ENCODE peak calls at places on chromosome 19, in five cellular contexts. J, U, C, E and A are unnamed samples. For H3K4me1, the result is how much of the 10 kb centered on the place peaks cover.

GRCh38 chr19:2084993-2085720 is 11.0 kb downstream of the MOB3A start:
- DNase-seq in C (no peak), J (no peak), U (peak), E (no peak), A (peak)

GRCh38 chr19:10979950-10980349 is 19.1 kb downstream of the SMARCA4 start:
- DNase-seq in U (no peak), E (no peak), C (no peak), J (no peak), A (no peak)

GRCh38 chr19:38033658-38034150 is 126.7 kb downstream of the SIPA1L3 start:
- DNase-seq in U (no peak), C (no peak), J (peak), E (peak), A (no peak)

GRCh38 chr19:20051841-20052768 is 12.8 kb upstream of the ZNF682 start:
- DNase-seq in U (peak), J (peak), E (peak), C (peak), A (peak)

GRCh38 chr19:46404039-46404883 is 9.1 kb downstream of the CCDC8 start:
- DNase-seq in U (no peak), C (peak), J (peak), E (peak), A (peak)

GRCh38 chr19:55258476-55258827 is 365 bp downstream of the PPP6R1 start:
- DNase-seq in J (no peak), U (peak), C (no peak), E (peak), A (peak)

GRCh38 chr19:20367811-20368294 is 197.7 kb downstream of the ZNF737 start:
- DNase-seq in U (no peak), J (peak), E (peak), C (peak), A (no peak)

GRCh38 chr19:43651758-43652545 is 12.3 kb upstream of the CADM4 start:
- DNase-seq in C (peak), U (no peak), E (peak), J (peak), A (no peak)

GRCh38 chr19:36149673-36150406 is 2.4 kb downstream of the COX7A1 start:
- DNase-seq in U (no peak), C (no peak), E (no peak), J (no peak), A (no peak)

GRCh38 chr19:47699360-47699917 is 13.8 kb upstream of the EHD2 start:
- DNase-seq in C (peak), J (peak), U (no peak), E (peak), A (peak)

GRCh38 chr19:31253816-31254551 is 95.3 kb downstream of the TSHZ3 start:
- DNase-seq in C (peak), E (no peak), U (no peak), J (no peak), A (no peak)

GRCh38 chr19:49749771-49750170 is 13.3 kb downstream of the TSKS start:
- DNase-seq in E (no peak), U (no peak), C (no peak), J (no peak), A (no peak)

GRCh38 chr19:805600-806550 is 8.6 kb downstream of the PTBP1 start:
- DNase-seq in C (no peak), J (no peak), E (no peak), U (no peak), A (peak)

GRCh38 chr19:806815-807421 is 9.7 kb downstream of the PTBP1 start:
- DNase-seq in J (no peak), E (no peak), C (no peak), U (no peak), A (no peak)

GRCh38 chr19:803686-804418 is 6.6 kb downstream of the PTBP1 start:
- DNase-seq in J (peak), U (no peak), C (no peak), E (no peak), A (peak)

GRCh38 chr19:804419-805160 is 7.3 kb downstream of the PTBP1 start:
- DNase-seq in C (no peak), J (peak), E (no peak), U (no peak), A (peak)

DNA sequence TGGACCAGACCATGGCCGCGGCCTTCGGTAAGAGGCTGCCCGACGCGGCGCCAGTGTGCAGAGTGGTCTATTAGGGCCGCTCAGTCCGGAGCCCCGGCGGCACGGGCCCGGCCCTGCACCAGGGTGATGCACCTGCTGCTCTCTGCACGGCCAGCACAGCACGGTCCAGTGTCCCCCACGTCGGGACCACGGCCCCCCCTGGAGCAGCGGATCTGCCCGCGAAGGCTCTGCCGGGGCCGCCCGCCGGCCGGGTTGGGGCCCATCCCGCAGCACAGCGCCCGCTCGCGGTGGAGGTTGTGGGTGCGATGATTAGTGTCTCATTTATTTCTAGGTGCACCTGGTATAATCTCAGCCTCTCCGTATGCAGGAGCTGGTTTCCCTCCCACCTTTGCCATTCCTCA is 7.9 kb downstream of the PTBP1 start:
- DNase-seq in E (no peak), U (no peak), C (no peak), J (no peak), A (no peak)
- TF ChIP-seq CTCF in E (no peak), U (no peak), C (no peak), J (no peak), A (no peak)

GRCh38 chr19:6811906-6812305 is 39.4 kb downstream of the VAV1 start:
- DNase-seq in C (no peak), J (peak), U (no peak), E (no peak), A (no peak)

GRCh38 chr19:6811378-6811777 is 38.9 kb downstream of the VAV1 start:
- DNase-seq in U (no peak), C (no peak), J (no peak), E (no peak), A (no peak)

GRCh38 chr19:6812612-6813011 is 40.1 kb downstream of the VAV1 start:
- DNase-seq in U (no peak), E (no peak), J (no peak), C (no peak), A (no peak)

GRCh38 chr19:6817179-6817578 is 44.7 kb downstream of the VAV1 start:
- DNase-seq in E (no peak), C (no peak), J (no peak), U (no peak), A (no peak)

DNA sequence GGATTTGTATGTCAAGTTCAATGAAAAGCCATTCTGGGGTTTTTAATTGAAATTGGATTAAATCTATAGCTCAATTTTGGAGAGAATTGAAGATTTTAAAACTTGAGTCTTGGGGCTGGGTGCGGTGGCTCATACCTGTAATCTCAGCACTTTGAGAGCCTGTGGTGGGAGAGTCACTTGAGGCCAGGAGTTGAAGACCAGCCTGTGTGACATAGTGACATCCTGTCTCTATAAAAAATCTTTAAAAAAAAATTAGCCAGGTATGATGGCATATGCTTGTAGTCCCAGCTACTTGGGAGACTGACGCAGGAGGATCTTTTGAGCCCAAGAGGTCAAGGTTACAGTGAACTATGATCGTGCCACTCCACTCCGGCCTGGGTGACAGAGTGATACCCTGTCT is 41.2 kb downstream of the VAV1 start:
- DNase-seq in J (no peak), C (no peak), U (no peak), E (no peak), A (no peak)
- H3K27ac ChIP-seq in J (no peak), C (no peak), U (no peak), E (no peak), A (no peak)

GRCh38 chr19:15591796-15592195 is 23.2 kb upstream of the CYP4F8 start:
- DNase-seq in E (no peak), C (no peak), U (no peak), J (no peak), A (no peak)

GRCh38 chr19:15584541-15585115 is 30.4 kb upstream of the CYP4F8 start:
- DNase-seq in J (peak), E (peak), U (peak), C (peak), A (peak)

GRCh38 chr19:15584095-15584494 is 30.9 kb upstream of the CYP4F8 start:
- DNase-seq in C (no peak), U (no peak), E (no peak), J (no peak), A (no peak)

GRCh38 chr19:15589760-15590451 is 25.1 kb upstream of the CYP4F8 start:
- DNase-seq in U (no peak), J (no peak), E (no peak), C (no peak), A (no peak)

GRCh38 chr19:15587663-15588062 is 27.4 kb upstream of the CYP4F8 start:
- DNase-seq in C (no peak), E (no peak), U (no peak), J (no peak), A (peak)
- H3K4me1 ChIP-seq in C (under half), E (under half), U (under half), J (under half), A (under half)

GRCh38 chr19:7861619-7862412 is 12.4 kb downstream of the PRR36 start:
- DNase-seq in J (peak), C (no peak), E (peak), U (no peak), A (no peak)
- TF ChIP-seq CTCF in J (peak), C (no peak), E (peak), U (no peak), A (peak)

DNA sequence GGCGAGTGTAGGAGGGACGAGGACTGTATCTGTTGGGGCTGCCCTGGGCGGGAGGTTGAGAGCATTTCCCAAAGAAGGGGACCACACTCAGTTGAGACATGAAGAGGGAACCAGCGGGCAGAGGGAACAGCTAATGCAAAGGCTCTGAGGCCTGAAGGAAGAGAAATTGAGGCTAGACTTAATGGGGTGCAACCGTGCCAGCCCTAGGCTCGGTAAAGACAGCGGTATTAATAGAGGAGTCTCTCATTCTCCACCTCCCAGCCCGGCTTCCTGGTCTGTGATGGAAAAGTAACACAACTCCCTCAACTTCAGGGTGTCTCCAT is 1.2 kb downstream of the MPV17L2 start:
- DNase-seq in C (no peak), E (no peak), U (no peak), J (no peak), A (no peak)
- H3K27ac ChIP-seq in C (no peak), E (no peak), U (no peak), J (no peak), A (peak)

GRCh38 chr19:4368128-4368820 is 24.9 kb downstream of the MPND start:
- DNase-seq in U (no peak), E (no peak), J (no peak), C (no peak), A (peak)
- H3K4me1 ChIP-seq in U (under half), E (under half), J (under half), C (under half), A (half or more)

DNA sequence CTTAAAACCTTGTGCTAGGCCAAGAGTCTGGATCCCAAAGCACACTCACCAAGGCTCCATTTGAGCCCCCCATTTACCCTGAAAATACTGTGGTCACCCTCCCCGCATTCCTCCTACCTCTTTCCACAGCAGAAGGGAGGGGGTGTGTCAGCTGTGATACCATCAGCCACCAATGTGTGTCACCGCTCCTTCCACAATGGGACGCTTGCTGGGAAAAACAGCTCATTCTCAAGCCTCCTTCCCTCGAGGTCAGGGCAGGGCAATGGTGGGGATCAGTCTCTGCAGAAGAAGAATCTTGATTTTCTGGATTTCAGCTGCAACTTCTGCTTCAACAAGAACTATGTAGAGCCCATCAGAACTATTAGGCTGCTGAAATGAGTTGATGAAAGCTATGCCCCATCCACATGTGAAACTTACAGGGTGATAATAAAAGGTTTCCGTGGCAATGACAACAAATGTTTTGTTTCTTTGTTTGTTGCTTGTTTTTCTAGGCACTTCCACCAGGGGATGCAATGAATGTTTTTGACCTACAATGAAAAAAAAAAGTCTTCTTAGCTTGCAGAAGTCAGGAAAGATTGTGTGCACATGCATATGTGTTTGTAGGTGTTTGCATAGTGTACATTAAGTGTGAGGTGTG is 26.4 kb upstream of the ZNF507 start:
- DNase-seq in U (no peak), E (peak), C (peak), J (peak), A (no peak)
- TF ChIP-seq CTCF in U (no peak), E (peak), C (no peak), J (peak), A (peak)

DNA sequence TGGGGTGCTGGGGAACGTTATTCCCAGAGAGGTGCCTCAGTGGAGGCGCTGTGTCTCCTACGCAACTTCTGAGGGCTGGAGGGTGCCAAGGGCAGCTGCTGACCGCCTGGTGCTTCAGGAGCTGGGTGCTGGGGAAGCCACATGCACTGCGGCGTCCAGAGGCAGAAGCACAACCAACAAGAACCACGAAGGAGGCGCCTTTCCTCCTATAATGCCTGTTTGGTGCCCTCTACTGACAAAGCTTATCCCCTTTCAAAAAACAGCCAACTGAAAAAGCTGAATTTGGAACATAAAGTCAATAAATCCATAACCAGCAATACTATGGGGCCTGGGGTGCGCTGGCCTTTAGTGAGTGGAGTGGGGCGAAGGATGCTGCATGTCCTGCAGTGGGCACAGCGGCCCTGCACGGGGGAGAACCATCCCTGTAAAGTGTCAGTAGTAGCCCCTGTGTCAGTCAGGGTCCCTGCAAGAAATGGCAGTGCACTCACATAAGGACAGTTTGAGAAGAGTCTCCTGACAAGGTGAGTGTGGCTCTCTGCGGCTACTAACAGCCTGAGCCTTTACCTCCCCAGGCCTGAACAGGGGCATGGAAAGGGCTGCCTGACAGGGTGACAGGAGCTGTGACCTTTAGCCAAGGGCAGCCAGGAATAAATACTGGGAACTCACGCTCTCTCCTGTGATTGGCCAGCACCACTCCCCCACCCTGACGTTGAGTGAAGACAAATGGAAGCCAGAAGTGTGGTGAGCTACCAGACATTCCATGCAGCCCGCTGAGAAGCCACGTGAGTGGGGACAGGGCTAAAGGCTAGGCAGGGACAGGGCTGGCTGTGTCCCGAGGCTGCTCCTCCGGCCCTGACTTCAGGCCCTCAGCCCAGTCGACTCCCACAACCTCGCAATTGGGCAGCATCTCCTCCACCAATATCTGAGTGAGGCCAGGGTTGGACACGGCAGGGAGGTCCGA is 4.5 kb upstream of the B3GNT8 start:
- DNase-seq in U (no peak), J (no peak), C (no peak), E (no peak), A (peak)
- H3K27ac ChIP-seq in U (no peak), J (no peak), C (no peak), E (no peak), A (no peak)

GRCh38 chr19:41299046-41299754 is 10.8 kb upstream of the CCDC97 start:
- DNase-seq in U (peak), E (no peak), C (no peak), J (no peak), A (peak)

GRCh38 chr19:41297628-41298326 is 12.2 kb upstream of the CCDC97 start:
- DNase-seq in E (no peak), C (no peak), U (no peak), J (no peak), A (no peak)

GRCh38 chr19:41296323-41296935 is 13.5 kb upstream of the CCDC97 start:
- DNase-seq in C (no peak), U (no peak), J (no peak), E (no peak), A (no peak)

GRCh38 chr19:41299755-41300089 is 10.2 kb upstream of the CCDC97 start:
- DNase-seq in U (peak), J (no peak), C (no peak), E (no peak), A (peak)

GRCh38 chr19:41298327-41298964 is 11.5 kb upstream of the CCDC97 start:
- DNase-seq in C (no peak), U (peak), E (no peak), J (no peak), A (peak)
- H3K4me1 ChIP-seq in C (under half), U (under half), E (under half), J (under half), A (half or more)